ENCODE peak calls at places on chromosomes 13 and 19, in ten cellular contexts. B is Caco-2, D is A549, T is left ventricle myocardium inferior, A is PC-9, J is retinal pigment epithelial cell, K is nephron progenitor cell, R is ovary, N is ascending aorta, C is WTC11. Q is an unnamed sample.

GRCh38 chr13:33110713-33111413 is 94.6 kb downstream of the KL start:
- DNase-seq in B (no peak), T (peak), C (no peak), N (no peak), K (no peak), R (no peak), A (no peak), D (no peak), J (no peak), Q (no peak)

GRCh38 chr19:30102239-30102638 is 160.2 kb downstream of the URI1 start:
- DNase-seq in T (no peak), B (no peak), C (no peak), K (no peak), R (no peak), N (no peak), J (no peak), D (no peak), A (no peak), Q (no peak)

GRCh38 chr13:75418186-75418843 is 63.7 kb downstream of the TBC1D4 start:
- DNase-seq in B (no peak), D (no peak), N (no peak), C (no peak), J (no peak), T (no peak), R (no peak), A (no peak), K (no peak), Q (no peak)

GRCh38 chr19:4373601-4374441 is 26.5 kb downstream of the SH3GL1 start:
- DNase-seq in T (peak), C (no peak), K (no peak), R (peak), A (no peak), J (no peak), B (no peak), N (no peak), D (no peak), Q (no peak)

GRCh38 chr19:55206664-55207500 is 2.4 kb downstream of the PTPRH start:
- DNase-seq in D (peak), B (peak), K (peak), T (peak), A (peak), R (peak), J (peak), C (peak), N (peak), Q (peak)

GRCh38 chr13:43516401-43516826 is 270.4 kb downstream of the ENOX1 start:
- DNase-seq in C (no peak), N (no peak), K (no peak), R (peak), T (no peak), A (no peak), B (peak), D (no peak), J (no peak), Q (no peak)

GRCh38 chr13:78032132-78032531 is 113.5 kb upstream of the EDNRB start:
- DNase-seq in N (no peak), D (no peak), B (no peak), R (no peak), K (no peak), C (no peak), J (no peak), T (no peak), A (no peak), Q (no peak)

GRCh38 chr19:17829855-17830566 is 8.7 kb upstream of the INSL3 start:
- DNase-seq in T (no peak), C (peak), R (peak), N (no peak), J (no peak), K (peak), D (peak), B (no peak), A (peak), Q (peak)

GRCh38 chr19:30029721-30030510 is 87.9 kb downstream of the URI1 start:
- DNase-seq in B (no peak), N (no peak), R (no peak), D (peak), J (no peak), A (peak), C (no peak), K (no peak), T (no peak), Q (no peak)

GRCh38 chr13:112985803-112986408 is 16.9 kb downstream of the MCF2L start:
- DNase-seq in T (no peak), B (no peak), D (no peak), R (no peak), N (no peak), C (no peak), A (no peak), J (no peak), K (no peak), Q (no peak)

GRCh38 chr13:110442946-110443632 is 118.4 kb downstream of the RAB20 start:
- DNase-seq in J (no peak), K (no peak), A (peak), N (no peak), D (no peak), T (no peak), R (no peak), C (no peak), B (no peak), Q (peak)

GRCh38 chr19:4933528-4933927 is 24.2 kb downstream of the UHRF1 start:
- DNase-seq in C (no peak), D (no peak), B (no peak), K (no peak), A (no peak), R (no peak), J (no peak), N (no peak), T (no peak), Q (no peak)

DNA sequence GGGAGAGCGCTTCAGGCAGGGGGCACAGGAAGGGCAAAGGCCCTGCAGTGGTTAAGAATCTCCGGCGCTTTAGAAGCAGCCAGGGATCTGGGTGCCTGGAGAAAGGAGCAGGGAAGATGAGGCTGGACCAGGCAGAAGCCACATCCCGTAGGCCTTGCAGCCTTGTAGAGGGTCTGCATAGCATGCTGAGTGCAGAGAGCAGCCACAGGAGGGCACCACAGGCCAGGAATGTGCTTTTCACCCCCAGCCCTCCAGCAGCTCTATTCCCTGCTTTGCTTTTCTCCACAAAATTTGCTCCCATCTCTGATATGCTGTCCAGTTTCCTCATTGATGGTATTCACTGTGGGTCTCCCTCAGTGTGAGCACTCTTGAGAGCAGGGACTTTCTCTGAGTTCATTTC is 5.7 kb downstream of the WDR62 start:
- DNase-seq in J (peak), A (no peak), C (peak), R (no peak), D (peak), B (no peak), T (peak), N (no peak), K (peak), Q (peak)
- TF ChIP-seq CTCF in J (peak), A (peak), C (no peak), R (no peak), D (peak), B (peak), T (peak), N (no peak), K (peak), Q (peak)

GRCh38 chr19:40717325-40717879 is 490 bp downstream of the ITPKC start:
- DNase-seq in B (peak), J (no peak), A (peak), D (peak), K (no peak), T (no peak), C (no peak), N (no peak), R (no peak), Q (no peak)
- TF ChIP-seq CTCF in B (no peak), J (no peak), A (no peak), D (no peak), K (no peak), T (no peak), C (no peak), N (no peak), R (no peak), Q (no peak)

GRCh38 chr19:53394974-53395839 is at the start of gene ZNF765:
- DNase-seq in J (peak), C (peak), N (peak), T (peak), B (peak), K (peak), A (peak), R (peak), D (peak), Q (peak)
- TF ChIP-seq CTCF in J (peak), C (peak), N (peak), T (peak), B (peak), K (peak), A (peak), R (peak), D (peak), Q (peak)

GRCh38 chr19:7534531-7534980 is 961 bp upstream of the PNPLA6 start:
- DNase-seq in A (peak), B (peak), R (peak), J (peak), K (peak), D (peak), T (peak), C (peak), N (peak), Q (peak)
- TF ChIP-seq CTCF in A (no peak), B (peak), R (no peak), J (peak), K (no peak), D (peak), T (no peak), C (no peak), N (no peak), Q (no peak)

GRCh38 chr13:42064966-42065365 is 16.5 kb downstream of the DGKH start:
- DNase-seq in J (no peak), K (no peak), B (no peak), T (no peak), N (no peak), A (no peak), R (no peak), C (no peak), D (no peak), Q (no peak)

GRCh38 chr13:42063105-42063504 is 14.7 kb downstream of the DGKH start:
- DNase-seq in T (no peak), K (no peak), B (no peak), A (no peak), R (no peak), C (no peak), N (no peak), D (no peak), J (no peak), Q (no peak)

GRCh38 chr13:42065414-42065813 is 17.0 kb downstream of the DGKH start:
- DNase-seq in N (no peak), A (no peak), R (no peak), K (no peak), J (no peak), C (no peak), B (no peak), T (no peak), D (no peak), Q (no peak)

GRCh38 chr13:42066542-42066941 is 18.1 kb downstream of the DGKH start:
- DNase-seq in J (no peak), K (no peak), R (no peak), B (no peak), D (no peak), N (no peak), C (no peak), T (no peak), A (no peak), Q (no peak)

GRCh38 chr13:42064259-42064658 is 15.8 kb downstream of the DGKH start:
- DNase-seq in C (no peak), J (no peak), D (no peak), R (no peak), N (no peak), K (no peak), A (no peak), B (no peak), T (no peak), Q (no peak)
- TF ChIP-seq CTCF in C (no peak), J (no peak), D (no peak), R (no peak), N (no peak), K (no peak), A (no peak), B (no peak), T (no peak), Q (no peak)

GRCh38 chr19:12346896-12347295 is 13.5 kb upstream of the ZNF563 start:
- DNase-seq in R (no peak), B (no peak), A (no peak), J (no peak), C (no peak), K (no peak), T (no peak), N (no peak), D (peak), Q (no peak)
- TF ChIP-seq CTCF in R (no peak), B (no peak), A (no peak), J (no peak), C (no peak), K (no peak), T (no peak), N (no peak), D (no peak), Q (no peak)

DNA sequence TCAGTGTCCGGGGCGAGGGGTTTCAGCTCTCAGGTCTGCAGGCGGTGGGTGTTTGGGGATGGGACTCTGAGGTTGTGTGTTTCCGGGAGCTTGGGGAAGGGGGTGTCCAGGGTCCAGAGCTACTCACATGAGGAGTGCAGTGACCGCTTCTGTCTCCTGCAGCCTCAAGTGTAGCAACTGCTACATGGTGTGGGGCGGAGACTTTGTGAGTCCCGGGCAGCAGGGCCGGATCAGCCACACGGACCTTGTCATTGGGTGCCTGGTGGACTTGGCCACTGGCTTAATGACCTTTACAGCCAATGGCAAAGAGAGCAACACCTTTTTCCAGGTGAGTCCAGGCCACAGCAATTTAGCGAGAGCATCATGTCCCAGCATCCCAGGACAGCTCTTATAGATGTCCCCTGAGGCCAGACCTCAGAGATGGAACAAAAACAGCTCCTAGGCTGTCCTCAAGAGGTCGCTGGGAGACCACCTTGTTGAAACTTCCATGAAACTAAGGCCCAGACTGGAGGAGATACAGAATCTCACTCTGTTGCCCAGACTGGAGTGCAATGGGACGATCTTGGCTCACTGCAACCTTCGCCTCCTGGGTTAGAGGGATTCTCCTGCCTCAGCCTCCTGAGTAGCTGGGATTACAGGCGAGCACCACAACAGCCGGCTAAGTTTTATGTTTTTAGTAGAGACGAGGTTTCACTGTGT is 44.9 kb downstream of the RYR1 start:
- DNase-seq in N (no peak), A (no peak), B (peak), J (no peak), R (no peak), T (no peak), D (peak), C (peak), K (no peak), Q (peak)
- TF ChIP-seq CTCF in N (no peak), A (peak), B (peak), J (peak), R (no peak), T (no peak), D (peak), C (peak), K (peak), Q (peak)

DNA sequence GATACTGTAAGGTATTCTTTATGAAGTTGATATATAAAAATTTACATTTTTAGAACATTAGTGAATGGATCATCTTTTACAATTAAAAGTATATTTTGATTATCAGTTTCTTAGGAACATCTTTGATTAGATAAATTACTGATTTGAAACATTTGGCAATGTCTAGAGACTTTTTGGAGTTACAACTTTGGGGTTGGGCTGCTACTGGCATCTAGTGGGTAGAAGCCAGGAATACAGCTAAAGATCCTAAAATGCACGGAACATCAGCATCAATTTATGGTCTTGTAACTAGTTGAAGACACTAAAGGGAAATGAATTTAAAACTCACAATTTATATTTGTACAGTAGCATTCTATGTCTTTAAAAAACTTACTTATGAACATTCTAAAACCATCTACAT is 19.9 kb downstream of the POMP start:
- DNase-seq in R (no peak), B (no peak), A (no peak), D (no peak), N (no peak), K (no peak), T (no peak), J (no peak), C (no peak), Q (no peak)
- TF ChIP-seq CTCF in R (no peak), B (peak), A (no peak), D (no peak), N (no peak), K (no peak), T (no peak), J (no peak), C (no peak), Q (no peak)

GRCh38 chr13:50170447-50171037 is 155.3 kb downstream of the KCNRG start:
- DNase-seq in T (no peak), C (no peak), K (no peak), A (no peak), B (no peak), N (no peak), R (no peak), J (no peak), D (peak), Q (no peak)
- TF ChIP-seq CTCF in T (peak), C (no peak), K (no peak), A (peak), B (peak), N (peak), R (no peak), J (peak), D (peak), Q (no peak)

GRCh38 chr19:40231544-40232424 is 5.3 kb upstream of the CCNP start:
- DNase-seq in K (peak), N (no peak), B (no peak), D (no peak), A (no peak), R (peak), J (no peak), C (peak), T (peak), Q (no peak)
- TF ChIP-seq CTCF in K (no peak), N (no peak), B (no peak), D (no peak), A (no peak), R (no peak), J (no peak), C (no peak), T (no peak), Q (no peak)